ENCODE peak calls at places on chromosomes 13 and 19, in five cellular contexts. Y is frontal cortex, Q is H1, X is AG20443, I is PC-3. E is an unnamed sample.

GRCh38 chr13:84315527-84315926 is 433.3 kb upstream of the SLITRK1 start:
- DNase-seq in X (no peak), Y (no peak), I (no peak), Q (no peak), E (no peak)

GRCh38 chr19:41808663-41809566 is 12.5 kb downstream of the CEACAM3 start:
- DNase-seq in Q (no peak), X (no peak), I (no peak), Y (no peak), E (no peak)

GRCh38 chr19:18967358-18968146 is 26.5 kb upstream of the HOMER3 start:
- DNase-seq in I (peak), X (peak), Q (no peak), Y (no peak), E (peak)

GRCh38 chr13:102317593-102317992 is 84.3 kb downstream of the FGF14 start:
- DNase-seq in Y (no peak), X (peak), I (no peak), Q (no peak), E (no peak)

GRCh38 chr13:39051157-39051556 is 12.9 kb downstream of the NHLRC3 start:
- DNase-seq in Y (no peak), Q (no peak), X (peak), I (peak), E (peak)

GRCh38 chr13:52983836-52984235 is 44.8 kb upstream of the OLFM4 start:
- DNase-seq in Y (no peak), X (no peak), Q (no peak), I (no peak), E (peak)

GRCh38 chr13:52414963-52415362 is 9.0 kb upstream of the THSD1 start:
- DNase-seq in Y (no peak), Q (no peak), I (no peak), X (peak), E (peak)

GRCh38 chr19:30130356-30131122 is 188.5 kb downstream of the URI1 start:
- DNase-seq in Y (no peak), Q (no peak), I (no peak), X (no peak), E (no peak)

GRCh38 chr19:53094749-53095575 is 8.3 kb downstream of the ZNF160 start:
- DNase-seq in Q (peak), X (no peak), I (no peak), Y (no peak), E (no peak)

GRCh38 chr19:13982773-13983172 is 23.3 kb downstream of the RFX1 start:
- DNase-seq in X (no peak), Q (no peak), Y (no peak), I (no peak), E (no peak)

GRCh38 chr19:5138606-5139594 is 170.0 kb downstream of the KDM4B start:
- DNase-seq in Q (no peak), I (peak), X (no peak), Y (no peak), E (no peak)

GRCh38 chr13:89878904-89879303 is 1468.6 kb upstream of the MIR17HG start:
- DNase-seq in Y (no peak), I (no peak), X (no peak), Q (no peak), E (no peak)

GRCh38 chr13:51105046-51105445 is 6.0 kb downstream of the C13orf42 start:
- DNase-seq in Q (no peak), I (no peak), Y (no peak), X (no peak), E (no peak)

GRCh38 chr19:49436381-49437017 is 4.8 kb downstream of the SLC17A7 start:
- DNase-seq in I (no peak), X (no peak), Q (peak), Y (no peak), E (no peak)

GRCh38 chr19:12331211-12331941 is 2.1 kb downstream of the ZNF563 start:
- DNase-seq in I (no peak), Q (no peak), X (no peak), Y (no peak), E (peak)

GRCh38 chr13:97285221-97285955 is 63.3 kb downstream of the MBNL2 start:
- DNase-seq in Y (no peak), Q (no peak), X (no peak), I (no peak), E (no peak)

GRCh38 chr13:66635526-66635925 is 594.6 kb downstream of the PCDH9 start:
- DNase-seq in Y (no peak), Q (no peak), I (peak), X (peak), E (peak)

GRCh38 chr19:39224910-39225309 is 19.9 kb downstream of the IFNL3 start:
- DNase-seq in I (no peak), Q (no peak), X (no peak), Y (no peak), E (no peak)